ENCODE peak calls at places on chromosomes 5 and 9, in four cellular contexts. One of them, this sample, is unnamed.

GRCh38 chr5:5275211-5275610 is 135.1 kb downstream of the ADAMTS16 start:
- DNase-seq in CD4-positive, alpha-beta T cell: no peak
- DNase-seq in A549: no peak
- DNase-seq in AG04450: no peak
- DNase-seq in this sample: no peak

GRCh38 chr9:136614967-136615623 is 47.6 kb upstream of the EGFL7 start:
- DNase-seq in CD4-positive, alpha-beta T cell: no peak
- DNase-seq in A549: peak; percentile 51
- DNase-seq in AG04450: no peak
- DNase-seq in this sample: no peak

GRCh38 chr5:24232929-24233328 is 411.8 kb downstream of the CDH10 start:
- DNase-seq in CD4-positive, alpha-beta T cell: no peak
- DNase-seq in A549: no peak
- DNase-seq in AG04450: no peak
- DNase-seq in this sample: no peak

GRCh38 chr5:132054697-132055440 is 5.6 kb upstream of the IL3 start:
- DNase-seq in AG04450: no peak
- DNase-seq in CD4-positive, alpha-beta T cell: no peak
- DNase-seq in A549: no peak
- DNase-seq in this sample: no peak

GRCh38 chr9:13110766-13111400 is 168.6 kb downstream of the MPDZ start:
- DNase-seq in A549: no peak
- DNase-seq in CD4-positive, alpha-beta T cell: no peak
- DNase-seq in AG04450: no peak
- DNase-seq in this sample: no peak

GRCh38 chr9:99189887-99190596 is 31.7 kb downstream of the ALG2 start:
- DNase-seq in AG04450: no peak
- DNase-seq in A549: no peak
- DNase-seq in CD4-positive, alpha-beta T cell: no peak
- DNase-seq in this sample: no peak

GRCh38 chr9:80049096-80049495 is 477.3 kb downstream of the TLE4 start:
- DNase-seq in CD4-positive, alpha-beta T cell: no peak
- DNase-seq in A549: no peak
- DNase-seq in AG04450: no peak
- DNase-seq in this sample: peak; percentile 16

GRCh38 chr9:128637656-128638055 is 19.0 kb downstream of the DYNC2I2 start:
- DNase-seq in AG04450: peak; percentile 13
- DNase-seq in A549: no peak
- DNase-seq in CD4-positive, alpha-beta T cell: no peak
- DNase-seq in this sample: no peak

GRCh38 chr5:156707750-156708149 is 142.3 kb upstream of the PPP1R2B start:
- DNase-seq in AG04450: no peak
- DNase-seq in A549: no peak
- DNase-seq in CD4-positive, alpha-beta T cell: no peak
- DNase-seq in this sample: no peak

GRCh38 chr9:92709954-92710353 is 40.0 kb upstream of the IPPK start:
- DNase-seq in A549: no peak
- DNase-seq in CD4-positive, alpha-beta T cell: no peak
- DNase-seq in AG04450: no peak
- DNase-seq in this sample: no peak

GRCh38 chr9:83583151-83584014 is 39.6 kb upstream of the IDNK start:
- DNase-seq in A549: peak; percentile 55
- DNase-seq in AG04450: peak; percentile 6
- DNase-seq in CD4-positive, alpha-beta T cell: no peak
- DNase-seq in this sample: no peak

GRCh38 chr5:33369470-33370134 is 71.2 kb upstream of the TARS1 start:
- DNase-seq in CD4-positive, alpha-beta T cell: no peak
- DNase-seq in A549: no peak
- DNase-seq in AG04450: no peak
- DNase-seq in this sample: no peak

GRCh38 chr5:178116406-178116885 is 3.1 kb downstream of the N4BP3 start:
- DNase-seq in CD4-positive, alpha-beta T cell: peak; percentile 65
- DNase-seq in AG04450: no peak
- DNase-seq in A549: no peak
- DNase-seq in this sample: no peak

GRCh38 chr5:6713274-6714181 is at the start of gene TENT4A:
- DNase-seq in A549: peak; percentile 6
- DNase-seq in CD4-positive, alpha-beta T cell: peak; percentile 25
- DNase-seq in AG04450: no peak
- DNase-seq in this sample: no peak

GRCh38 chr5:168681556-168682183 is 102.5 kb upstream of the PANK3 start:
- DNase-seq in A549: no peak
- DNase-seq in AG04450: no peak
- DNase-seq in CD4-positive, alpha-beta T cell: no peak
- DNase-seq in this sample: no peak

GRCh38 chr5:36090033-36090432 is 23.4 kb upstream of the UGT3A2 start:
- DNase-seq in CD4-positive, alpha-beta T cell: no peak
- DNase-seq in AG04450: no peak
- DNase-seq in A549: peak; percentile 37
- DNase-seq in this sample: no peak

GRCh38 chr5:144913661-144914060 is 743.0 kb downstream of the KCTD16 start:
- DNase-seq in AG04450: no peak
- DNase-seq in CD4-positive, alpha-beta T cell: no peak
- DNase-seq in A549: no peak
- DNase-seq in this sample: no peak

GRCh38 chr5:161086456-161086855 is 234.4 kb upstream of the ATP10B start:
- DNase-seq in A549: no peak
- DNase-seq in AG04450: no peak
- DNase-seq in CD4-positive, alpha-beta T cell: no peak
- DNase-seq in this sample: no peak

GRCh38 chr9:18632624-18633407 is 158.9 kb downstream of the ADAMTSL1 start:
- DNase-seq in AG04450: peak; percentile 58
- DNase-seq in A549: peak; percentile 25
- DNase-seq in CD4-positive, alpha-beta T cell: no peak
- DNase-seq in this sample: no peak

GRCh38 chr9:97562542-97562941 is 61.1 kb downstream of the TMOD1 start:
- DNase-seq in A549: no peak
- DNase-seq in AG04450: no peak
- DNase-seq in CD4-positive, alpha-beta T cell: no peak
- DNase-seq in this sample: no peak

GRCh38 chr5:13990896-13991295 is 46.4 kb upstream of the DNAH5 start:
- DNase-seq in A549: no peak
- DNase-seq in AG04450: no peak
- DNase-seq in CD4-positive, alpha-beta T cell: no peak
- DNase-seq in this sample: no peak
- H3K27ac ChIP-seq in A549: no peak overlapping the region
- H3K27ac ChIP-seq in AG04450: no peak overlapping the region
- H3K27ac ChIP-seq in CD4-positive, alpha-beta T cell: no peak overlapping the region
- H3K27ac ChIP-seq in this sample: no peak overlapping the region

DNA sequence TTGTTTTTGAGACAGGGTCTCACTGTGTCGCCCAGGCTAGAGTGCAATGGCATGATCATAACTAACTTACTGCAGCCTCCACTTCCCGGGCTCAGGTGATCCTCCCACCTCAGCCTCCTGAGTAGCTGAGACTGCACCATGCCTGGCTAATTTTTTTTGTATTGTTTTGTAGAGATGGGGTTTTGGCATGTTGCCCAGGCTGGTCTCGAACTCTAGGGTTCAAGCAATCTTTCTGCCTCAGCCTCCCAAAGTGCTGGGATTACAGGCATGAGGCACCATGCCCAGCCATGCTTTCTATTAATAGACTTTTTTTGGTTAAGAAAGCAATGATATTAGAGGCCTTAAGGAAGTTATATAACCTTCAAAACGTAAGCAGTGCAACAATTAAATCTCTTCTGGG is 23.3 kb downstream of the CLTA start:
- DNase-seq in CD4-positive, alpha-beta T cell: no peak
- DNase-seq in AG04450: no peak
- DNase-seq in A549: no peak
- DNase-seq in this sample: no peak
- H3K27ac ChIP-seq in CD4-positive, alpha-beta T cell: no peak overlapping the region
- H3K27ac ChIP-seq in AG04450: peak overlapping the region; percentile 11
- H3K27ac ChIP-seq in A549: no peak overlapping the region
- H3K27ac ChIP-seq in this sample: no peak overlapping the region

GRCh38 chr5:107468286-107468685 is 202.5 kb downstream of the EFNA5 start:
- DNase-seq in CD4-positive, alpha-beta T cell: no peak
- DNase-seq in A549: no peak
- DNase-seq in AG04450: no peak
- DNase-seq in this sample: no peak
- H3K27ac ChIP-seq in CD4-positive, alpha-beta T cell: no peak overlapping the region
- H3K27ac ChIP-seq in A549: peak overlapping the region; percentile 94
- H3K27ac ChIP-seq in AG04450: no peak overlapping the region
- H3K27ac ChIP-seq in this sample: no peak overlapping the region

DNA sequence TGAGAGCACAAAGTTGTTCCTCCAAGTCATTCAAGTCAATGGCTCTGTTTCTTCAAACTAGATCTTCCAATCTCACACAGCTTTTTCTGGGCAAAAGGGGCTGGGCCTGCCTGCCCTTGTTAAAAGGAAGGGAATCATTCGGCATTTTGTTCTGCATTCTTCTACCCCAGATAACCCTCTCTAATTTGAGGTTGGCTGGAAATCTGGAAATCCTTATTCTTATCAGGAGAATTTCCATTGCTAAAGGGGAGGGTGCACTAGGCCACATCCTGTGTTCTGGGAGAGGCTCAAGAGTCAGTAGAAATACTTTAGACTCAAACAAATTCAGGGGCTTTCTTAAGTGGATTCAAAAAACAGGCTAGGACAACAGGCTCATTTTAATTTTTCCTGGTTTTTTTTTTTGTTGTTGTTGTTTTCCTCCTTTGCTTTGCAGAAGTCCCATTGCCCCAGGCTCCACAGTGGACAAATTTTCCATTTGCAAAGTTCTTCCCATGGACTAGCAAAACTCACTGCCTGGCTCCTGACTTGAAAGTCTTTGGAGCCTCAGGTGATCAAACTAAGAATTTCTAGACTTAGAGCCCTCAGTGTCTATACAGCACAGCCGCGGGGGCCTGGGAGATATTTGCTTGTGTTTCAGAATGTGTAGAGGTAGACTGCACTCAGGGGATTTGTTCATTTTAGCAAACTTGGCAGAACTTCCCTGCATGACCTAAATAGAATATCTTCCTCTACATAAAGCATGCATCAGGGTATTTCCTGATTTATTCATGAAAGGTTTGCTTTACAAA is 384.5 kb upstream of the ZNF462 start:
- DNase-seq in A549: no peak
- DNase-seq in CD4-positive, alpha-beta T cell: no peak
- DNase-seq in AG04450: no peak
- DNase-seq in this sample: no peak
- H3K27ac ChIP-seq in A549: no peak overlapping the region
- H3K27ac ChIP-seq in CD4-positive, alpha-beta T cell: no peak overlapping the region
- H3K27ac ChIP-seq in AG04450: no peak overlapping the region
- H3K27ac ChIP-seq in this sample: no peak overlapping the region

GRCh38 chr9:100498592-100498991 is 25.6 kb downstream of the TMEFF1 start:
- DNase-seq in A549: peak; percentile 9
- DNase-seq in CD4-positive, alpha-beta T cell: no peak
- DNase-seq in AG04450: no peak
- DNase-seq in this sample: no peak
- H3K27ac ChIP-seq in A549: no peak overlapping the region
- H3K27ac ChIP-seq in CD4-positive, alpha-beta T cell: no peak overlapping the region
- H3K27ac ChIP-seq in AG04450: no peak overlapping the region
- H3K27ac ChIP-seq in this sample: no peak overlapping the region

DNA sequence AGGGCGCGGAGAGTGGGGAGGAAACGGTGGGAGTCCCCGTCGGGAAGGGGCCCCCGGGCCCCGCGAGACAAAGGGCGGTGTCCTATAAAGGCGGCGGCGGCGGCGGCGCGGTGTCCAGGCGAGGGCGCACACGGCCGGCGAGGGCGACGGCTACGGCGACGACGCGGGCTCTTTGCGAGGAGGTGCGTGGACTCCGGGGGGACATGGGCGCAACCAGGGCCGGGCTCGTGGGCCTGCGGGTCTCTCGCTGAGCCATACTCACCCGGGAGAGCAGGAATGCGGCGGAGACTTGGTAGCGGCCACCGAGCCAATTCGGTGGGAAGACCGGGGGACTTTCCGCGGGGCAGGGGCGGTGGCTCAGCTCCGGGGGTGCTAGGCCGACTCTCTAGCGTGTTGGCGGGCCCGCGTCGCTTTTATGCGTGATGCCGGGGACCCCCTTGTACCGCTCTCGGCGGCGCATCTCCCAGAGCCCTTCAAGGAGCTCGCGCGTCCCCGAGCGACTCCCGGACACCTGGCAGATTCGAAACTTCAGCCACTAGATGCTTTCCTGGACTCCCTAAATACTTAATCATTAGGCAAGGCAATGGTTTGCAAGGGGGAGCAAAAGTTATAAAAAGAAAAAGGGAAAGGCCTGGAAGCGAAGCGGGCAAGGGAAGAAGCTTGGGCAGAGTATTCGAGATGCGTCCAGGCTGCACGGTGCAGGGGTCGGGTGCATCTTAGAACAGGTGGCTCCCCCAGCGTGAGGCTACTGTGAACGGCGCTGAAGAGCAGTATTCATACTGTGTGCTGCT is 5.9 kb upstream of the TAL2 start:
- DNase-seq in AG04450: no peak
- DNase-seq in CD4-positive, alpha-beta T cell: peak; percentile 1
- DNase-seq in A549: peak; percentile 16
- DNase-seq in this sample: no peak
- H3K27ac ChIP-seq in AG04450: no peak overlapping the region
- H3K27ac ChIP-seq in CD4-positive, alpha-beta T cell: no peak overlapping the region
- H3K27ac ChIP-seq in A549: peak overlapping the region; percentile 56
- H3K27ac ChIP-seq in this sample: no peak overlapping the region

GRCh38 chr9:20477940-20478620 is 144.2 kb downstream of the MLLT3 start:
- DNase-seq in CD4-positive, alpha-beta T cell: no peak
- DNase-seq in AG04450: no peak
- DNase-seq in A549: no peak
- DNase-seq in this sample: no peak

GRCh38 chr9:20476912-20477311 is 145.4 kb downstream of the MLLT3 start:
- DNase-seq in CD4-positive, alpha-beta T cell: no peak
- DNase-seq in AG04450: no peak
- DNase-seq in A549: peak; percentile 19
- DNase-seq in this sample: no peak

GRCh38 chr9:20478780-20479179 is 143.5 kb downstream of the MLLT3 start:
- DNase-seq in A549: no peak
- DNase-seq in CD4-positive, alpha-beta T cell: no peak
- DNase-seq in AG04450: no peak
- DNase-seq in this sample: no peak

GRCh38 chr9:20479419-20480155 is 142.7 kb downstream of the MLLT3 start:
- DNase-seq in CD4-positive, alpha-beta T cell: no peak
- DNase-seq in AG04450: no peak
- DNase-seq in A549: no peak
- DNase-seq in this sample: no peak

GRCh38 chr9:20481437-20481836 is 140.9 kb downstream of the MLLT3 start:
- DNase-seq in AG04450: no peak
- DNase-seq in A549: no peak
- DNase-seq in CD4-positive, alpha-beta T cell: no peak
- DNase-seq in this sample: no peak
- H3K27ac ChIP-seq in AG04450: no peak overlapping the region
- H3K27ac ChIP-seq in A549: no peak overlapping the region
- H3K27ac ChIP-seq in CD4-positive, alpha-beta T cell: no peak overlapping the region
- H3K27ac ChIP-seq in this sample: no peak overlapping the region

This sample was measured in caudate nucleus.